ENCODE peak calls at places on chromosomes 3 and 15, in four cellular contexts. Y is suprapubic skin, E is Peyer's patch, B is sigmoid colon. C is an unnamed sample.

GRCh38 chr3:48425281-48425812 is 4.5 kb downstream of the PLXNB1 start:
- DNase-seq in B (peak; percentile 77), Y (no peak), E (no peak), C (no peak)

GRCh38 chr3:21484323-21485154 is 266.5 kb downstream of the ZNF385D start:
- DNase-seq in Y (no peak), E (no peak), B (no peak), C (peak; percentile 39)

GRCh38 chr3:81492048-81492447 is 269.4 kb downstream of the GBE1 start:
- DNase-seq in E (no peak), B (no peak), Y (no peak), C (no peak)

GRCh38 chr15:63940956-63941620 is 105.2 kb downstream of the DAPK2 start:
- DNase-seq in B (no peak), E (no peak), Y (no peak), C (no peak)

GRCh38 chr15:67118808-67119207 is 53.4 kb downstream of the SMAD3 start:
- DNase-seq in Y (no peak), E (no peak), B (no peak), C (no peak)

GRCh38 chr3:149120051-149120972 is 9.1 kb upstream of the HPS3 start:
- DNase-seq in B (no peak), Y (no peak), E (no peak), C (no peak)

GRCh38 chr3:196706313-196706712 is 5.7 kb downstream of the CEP19 start:
- DNase-seq in B (no peak), Y (no peak), E (no peak), C (no peak)

GRCh38 chr15:77029166-77030041 is 34.5 kb downstream of the PSTPIP1 start:
- DNase-seq in E (no peak), B (peak; percentile 49), Y (peak; percentile 71), C (peak; percentile 20)

GRCh38 chr15:88032787-88033186 is 223.8 kb downstream of the NTRK3 start:
- DNase-seq in B (no peak), E (no peak), Y (no peak), C (no peak)

GRCh38 chr3:144273611-144274010 is 302.0 kb downstream of the DIPK2A start:
- DNase-seq in Y (no peak), B (no peak), E (no peak), C (no peak)

GRCh38 chr15:81256916-81257315 is 60.2 kb downstream of the IL16 start:
- DNase-seq in Y (no peak), B (no peak), E (no peak), C (no peak)

GRCh38 chr3:129460572-129460971 is 20.5 kb downstream of the IFT122 start:
- DNase-seq in E (no peak), B (no peak), Y (no peak), C (no peak)

GRCh38 chr3:194871143-194871863 is 185.6 kb downstream of the FAM43A start:
- DNase-seq in E (peak; percentile 35), Y (peak; percentile 84), B (no peak), C (peak; percentile 33)

GRCh38 chr3:62332771-62333381 is 40.5 kb downstream of the FEZF2 start:
- DNase-seq in B (no peak), E (no peak), Y (no peak), C (no peak)

GRCh38 chr3:109346099-109346498 is 8.8 kb upstream of the DPPA4 start:
- DNase-seq in Y (no peak), E (no peak), B (no peak), C (no peak)
- TF ChIP-seq CTCF in Y (no peak), E (no peak), B (no peak), C (no peak)

DNA sequence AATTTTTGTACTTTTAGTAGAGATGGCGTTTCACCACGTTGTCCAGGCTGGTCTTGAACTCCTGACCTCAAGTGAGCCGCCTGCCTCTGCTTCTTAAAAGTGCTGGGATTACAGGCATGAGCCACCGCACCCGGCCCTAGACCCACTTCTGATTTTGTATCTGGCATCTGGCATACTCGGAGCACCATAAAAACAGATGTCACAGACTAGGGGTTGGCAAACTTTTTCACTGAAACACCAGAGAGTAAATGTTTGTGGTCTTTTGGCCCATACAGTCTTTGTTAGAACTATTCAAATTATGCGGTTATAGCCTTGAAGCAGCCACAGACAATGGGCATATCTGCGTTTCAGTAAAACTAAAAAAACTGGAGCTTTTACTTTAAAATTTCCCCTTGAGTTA is 110.7 kb downstream of the TJP1 start:
- DNase-seq in B (no peak), E (no peak), Y (no peak), C (no peak)
- H3K4me3 ChIP-seq in B (no peak overlapping the region), E (no peak overlapping the region), Y (no peak overlapping the region), C (no peak overlapping the region)

DNA sequence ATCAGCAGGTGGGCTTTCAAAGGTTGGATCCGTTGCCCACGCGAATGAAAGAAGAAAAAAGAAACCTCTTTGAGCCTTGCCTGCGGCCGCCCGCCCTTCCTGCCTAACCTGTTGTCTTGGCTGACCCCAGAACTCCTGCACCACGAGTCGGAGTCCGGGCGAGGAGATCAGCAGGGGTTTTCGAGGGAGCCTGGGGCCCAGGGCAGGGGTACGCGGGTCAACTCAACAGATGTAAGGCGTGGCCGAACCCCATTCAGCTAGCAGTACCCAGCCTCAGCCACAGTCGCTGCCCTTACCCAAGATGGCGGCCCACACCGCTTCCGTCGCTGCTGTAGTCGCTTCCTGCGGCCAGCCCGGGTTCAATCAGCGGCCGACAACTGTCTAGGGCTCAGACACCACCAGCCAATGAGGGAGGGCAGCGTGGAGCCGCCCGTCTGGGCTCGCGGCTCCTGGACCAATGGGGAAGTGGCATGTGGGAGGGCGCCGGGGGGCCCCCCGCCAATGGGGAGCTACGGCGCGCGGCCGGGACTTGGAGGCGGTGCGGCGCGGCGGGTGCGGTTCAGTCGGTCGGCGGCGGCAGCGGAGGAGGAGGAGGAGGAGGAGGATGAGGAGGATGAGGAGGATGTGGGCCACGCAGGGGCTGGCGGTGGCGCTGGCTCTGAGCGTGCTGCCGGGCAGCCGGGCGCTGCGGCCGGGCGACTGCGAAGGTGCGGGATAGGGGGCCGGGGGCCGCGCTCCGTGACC is at the start of gene MANF:
- DNase-seq in E (peak; percentile 98), B (peak; percentile 99), Y (peak; percentile 99), C (peak; percentile 99)
- TF ChIP-seq POLR2A in E (peak; percentile 91), B (peak; percentile 51), Y (peak; percentile 51), C (peak; percentile 89)

GRCh38 chr3:190877925-190878324 is 15.4 kb upstream of the GMNC start:
- DNase-seq in E (no peak), B (no peak), Y (no peak), C (no peak)
- TF ChIP-seq CTCF in E (no peak), B (no peak), Y (no peak), C (no peak)

DNA sequence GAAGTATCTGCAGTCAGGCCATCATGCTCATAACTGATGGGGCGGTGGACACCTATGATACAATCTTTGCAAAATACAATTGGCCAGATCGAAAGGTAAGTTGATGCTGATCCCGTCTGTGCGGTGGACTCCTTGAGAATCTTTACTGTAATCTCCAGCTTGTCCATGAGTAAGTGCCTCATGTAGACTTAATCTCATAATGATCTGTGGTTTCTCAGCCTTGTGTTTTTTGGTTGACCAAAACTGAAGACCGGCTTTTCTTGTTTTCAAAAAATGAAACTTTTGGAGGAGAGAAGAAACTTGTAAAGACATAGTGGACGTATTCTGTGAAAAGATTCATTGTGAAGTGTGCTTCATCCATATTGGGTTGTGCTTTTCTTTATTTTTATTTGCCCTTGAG is 285.7 kb downstream of the LRTM1 start:
- DNase-seq in Y (no peak), E (no peak), B (no peak), C (no peak)
- H3K4me3 ChIP-seq in Y (no peak overlapping the region), E (no peak overlapping the region), B (no peak overlapping the region), C (no peak overlapping the region)